ENCODE peak calls at places on chromosome 13, in nine cellular contexts. Y is LNCaP clone FGC; Z is cardiac muscle cell; U is stimulated activated CD4-positive, alpha-beta T cell treated with anti-CD3 and anti-CD28 coated beads, TNF-alpha, amount 100 ng/mL, for 24 hours; A is colonic mucosa; M is activated naive CD4-positive, alpha-beta T cell treated with anti-CD3 and anti-CD28 coated beads, Interleukin-2, amount 10 ng/mL, durations not matched to agents 7 days and 5 days; I is HT1080; B is NCI-H748 treated with DMSO at 0.1 percent for 48 hours; J is COR-L47. E is an unnamed sample.
A peak's percentile ranks its signal among the peaks of the same experiment; 100 is the strongest.

GRCh38 chr13:85806553-85807175 is 7.4 kb upstream of the SLITRK6 start:
- DNase-seq in Y (no peak), Z (peak; percentile 72), U (no peak), A (no peak), M (no peak), I (peak; percentile 34), B (peak; percentile 73), J (peak; percentile 45), E (no peak)

GRCh38 chr13:32829676-32830091 is 186.5 kb upstream of the KL start:
- DNase-seq in Y (no peak), Z (no peak), U (no peak), A (no peak), M (no peak), I (peak; percentile 83), B (no peak), J (no peak), E (peak; percentile 32)

GRCh38 chr13:96581741-96582140 is 412.5 kb downstream of the OXGR1 start:
- DNase-seq in Y (no peak), Z (no peak), U (no peak), A (no peak), M (no peak), I (no peak), B (no peak), J (no peak), E (no peak)

GRCh38 chr13:25170554-25171107 is 1.5 kb downstream of the AMER2 start:
- DNase-seq in Y (no peak), Z (peak; percentile 39), U (no peak), A (no peak), M (no peak), I (no peak), B (peak; percentile 60), J (peak; percentile 77), E (no peak)

GRCh38 chr13:22828081-22828480 is 352.7 kb upstream of the SGCG start:
- DNase-seq in Y (no peak), Z (no peak), U (no peak), A (no peak), M (no peak), I (peak; percentile 34), B (no peak), J (no peak), E (peak; percentile 0)

GRCh38 chr13:97743946-97744345 is 209.5 kb upstream of the IPO5 start:
- DNase-seq in Y (no peak), Z (no peak), U (no peak), A (no peak), M (no peak), I (no peak), B (no peak), J (no peak), E (no peak)

GRCh38 chr13:106630650-106631049 is 62.7 kb upstream of the ARGLU1 start:
- DNase-seq in Y (no peak), Z (no peak), U (no peak), A (no peak), M (no peak), I (no peak), B (no peak), J (no peak), E (no peak)

GRCh38 chr13:35191883-35192282 is 249.8 kb downstream of the NBEA start:
- DNase-seq in Y (no peak), Z (no peak), U (no peak), A (no peak), M (no peak), I (no peak), B (no peak), J (no peak), E (no peak)

GRCh38 chr13:109111141-109111540 is 481.7 kb downstream of the MYO16 start:
- DNase-seq in Y (no peak), Z (no peak), U (no peak), A (no peak), M (no peak), I (no peak), B (no peak), J (no peak), E (no peak)

GRCh38 chr13:41463823-41464602 is 6.7 kb downstream of the RGCC start:
- DNase-seq in Y (no peak), Z (no peak), U (no peak), A (no peak), M (peak; percentile 70), I (no peak), B (no peak), J (no peak), E (no peak)

GRCh38 chr13:38542601-38543000 is 144.3 kb upstream of the FREM2 start:
- DNase-seq in Y (no peak), Z (no peak), U (no peak), A (no peak), M (no peak), I (peak; percentile 91), B (no peak), J (no peak), E (peak; percentile 26)

GRCh38 chr13:60418954-60419353 is 21.9 kb downstream of the TDRD3 start:
- DNase-seq in Y (no peak), Z (no peak), U (no peak), A (no peak), M (no peak), I (no peak), B (no peak), J (no peak), E (no peak)

GRCh38 chr13:101127741-101128353 is 288.5 kb downstream of the NALCN start:
- DNase-seq in Y (peak; percentile 1), Z (peak; percentile 71), U (no peak), A (no peak), M (peak; percentile 43), I (peak; percentile 51), B (peak; percentile 77), J (peak; percentile 63), E (no peak)

GRCh38 chr13:102017248-102017647 is 384.6 kb downstream of the FGF14 start:
- DNase-seq in Y (no peak), Z (no peak), U (no peak), A (no peak), M (no peak), I (no peak), B (peak; percentile 15), J (peak; percentile 15), E (no peak)